ENCODE peak calls at places on chromosomes 4 and X, in five cellular contexts. D is ovary, K is breast epithelium, W is fibroblast of mammary gland, F is testis. I is an unnamed sample.

GRCh38 chr4:190014771-190015537 is 12.1 kb downstream of the FRG2 start:
- DNase-seq in K (no peak), W (no peak), D (no peak), F (no peak), I (no peak)

GRCh38 chrX:10484683-10485247 is 135.6 kb downstream of the MID1 start:
- DNase-seq in D (no peak), W (no peak), K (no peak), F (no peak), I (no peak)

GRCh38 chr4:143768007-143768591 is 67.6 kb upstream of the FREM3 start:
- DNase-seq in K (no peak), F (no peak), W (peak; percentile 36), D (no peak), I (peak; percentile 10)

GRCh38 chr4:140693577-140693976 is 62.6 kb downstream of the TBC1D9 start:
- DNase-seq in D (no peak), F (no peak), W (no peak), K (no peak), I (peak; percentile 61)

GRCh38 chrX:63963382-63963781 is 178.4 kb upstream of the ARHGEF9 start:
- DNase-seq in D (peak; percentile 42), F (no peak), K (no peak), W (no peak), I (no peak)

GRCh38 chr4:13763707-13764106 is 136.2 kb upstream of the BOD1L1 start:
- DNase-seq in W (no peak), F (no peak), D (no peak), K (no peak), I (no peak)

GRCh38 chrX:121308276-121308805 is 260.9 kb downstream of the GLUD2 start:
- DNase-seq in F (peak; percentile 37), D (no peak), W (peak; percentile 94), K (no peak), I (peak; percentile 72)

GRCh38 chrX:40237745-40238178 is 140.0 kb upstream of the BCOR start:
- DNase-seq in F (peak; percentile 15), D (no peak), W (no peak), K (no peak), I (no peak)

GRCh38 chr4:15295421-15296162 is 132.2 kb upstream of the C1QTNF7 start:
- DNase-seq in F (no peak), K (no peak), W (peak; percentile 40), D (no peak), I (no peak)

GRCh38 chrX:29792335-29792734 is 423.0 kb upstream of the MAGEB2 start:
- DNase-seq in K (no peak), D (no peak), W (no peak), F (no peak), I (no peak)

GRCh38 chr4:90121961-90122748 is 5.0 kb upstream of the CCSER1 start:
- DNase-seq in K (no peak), W (no peak), D (no peak), F (no peak), I (no peak)

GRCh38 chrX:121869876-121870477 is 822.6 kb downstream of the GLUD2 start:
- DNase-seq in K (no peak), W (no peak), D (no peak), F (no peak), I (no peak)

GRCh38 chr4:125306112-125306511 is 8.6 kb upstream of the FAT4 start:
- DNase-seq in D (no peak), F (no peak), K (no peak), W (no peak), I (no peak)

GRCh38 chrX:153725039-153725831 is 579 bp downstream of the ABCD1 start:
- DNase-seq in D (peak; percentile 49), F (no peak), W (no peak), K (no peak), I (no peak)

GRCh38 chr4:41334182-41334581 is 77.5 kb downstream of the UCHL1 start:
- DNase-seq in F (no peak), K (no peak), W (no peak), D (no peak), I (no peak)

GRCh38 chr4:22708961-22709360 is 16.2 kb downstream of the GBA3 start:
- DNase-seq in F (no peak), K (no peak), W (no peak), D (no peak), I (no peak)

GRCh38 chr4:55547461-55547770 is 707 bp upstream of the CLOCK start:
- DNase-seq in W (no peak), F (peak; percentile 67), K (no peak), D (no peak), I (no peak)

GRCh38 chr4:147479817-147480216 is 1.1 kb upstream of the EDNRA start:
- DNase-seq in K (no peak), W (peak; percentile 85), D (peak; percentile 56), F (no peak), I (peak; percentile 98)

GRCh38 chr4:172035573-172035972 is 222.4 kb downstream of the GALNTL6 start:
- DNase-seq in F (no peak), D (no peak), W (no peak), K (no peak), I (no peak)

GRCh38 chr4:122548886-122549630 is 71.8 kb downstream of the IL21 start:
- DNase-seq in K (no peak), W (no peak), F (no peak), D (no peak), I (no peak)

GRCh38 chr4:144174401-144175067 is 34.0 kb upstream of the GYPA start:
- DNase-seq in F (no peak), D (no peak), W (peak; percentile 69), K (no peak), I (peak; percentile 84)

GRCh38 chr4:10716163-10716562 is 31.6 kb upstream of the CLNK start:
- DNase-seq in W (peak; percentile 16), D (no peak), K (no peak), F (no peak), I (no peak)

GRCh38 chrX:102976290-102976689 is 39.2 kb downstream of the RAB40AL start:
- DNase-seq in D (no peak), K (no peak), W (peak; percentile 8), F (no peak), I (peak; percentile 50)

GRCh38 chr4:57501715-57502114 is 391.5 kb upstream of the IGFBP7 start:
- DNase-seq in F (no peak), D (no peak), K (no peak), W (peak; percentile 29), I (peak; percentile 20)

GRCh38 chr4:1614854-1615595 is 69.1 kb downstream of the FAM53A start:
- DNase-seq in D (no peak), K (no peak), F (no peak), W (no peak), I (no peak)

GRCh38 chrX:85569096-85569495 is 189.6 kb upstream of the POF1B start:
- DNase-seq in D (no peak), F (no peak), W (no peak), K (no peak), I (no peak)

GRCh38 chr4:140014284-140014683 is 139.7 kb downstream of the MAML3 start:
- DNase-seq in D (no peak), F (no peak), K (no peak), W (peak; percentile 29), I (no peak)

GRCh38 chr4:113276448-113277158 is 227.2 kb downstream of the ANK2 start:
- DNase-seq in D (no peak), K (no peak), F (no peak), W (peak; percentile 69), I (peak; percentile 70)

GRCh38 chrX:24799565-24799964 is 105.8 kb downstream of the POLA1 start:
- DNase-seq in W (no peak), F (no peak), K (no peak), D (no peak), I (no peak)

GRCh38 chrX:8846271-8846670 is 45.1 kb upstream of the FAM9A start:
- DNase-seq in D (no peak), K (no peak), W (no peak), F (no peak), I (no peak)

GRCh38 chrX:36978886-36979285 is 29.3 kb upstream of the FAM47C start:
- DNase-seq in K (no peak), D (no peak), W (peak; percentile 54), F (no peak), I (peak; percentile 0)

GRCh38 chr4:44845309-44845708 is 119.0 kb upstream of the GNPDA2 start:
- DNase-seq in F (no peak), K (no peak), W (no peak), D (no peak), I (no peak)

GRCh38 chrX:51892921-51893745 is at the start of gene MAGED1:
- DNase-seq in D (peak; percentile 94), F (peak; percentile 93), K (peak; percentile 86), W (peak; percentile 94), I (peak; percentile 95)

GRCh38 chr4:62711575-62711974 is 1511.4 kb downstream of the ADGRL3 start:
- DNase-seq in K (no peak), F (no peak), D (no peak), W (no peak), I (no peak)

GRCh38 chrX:80808854-80809493 is 703 bp downstream of the BRWD3 start:
- DNase-seq in K (no peak), W (no peak), D (peak; percentile 35), F (peak; percentile 20), I (no peak)

GRCh38 chrX:38614485-38614884 is 53.1 kb downstream of the TSPAN7 start:
- DNase-seq in D (no peak), W (no peak), K (no peak), F (no peak), I (no peak)
- H3K4me3 ChIP-seq in D (no peak overlapping the region), W (no peak overlapping the region), K (no peak overlapping the region), F (no peak overlapping the region), I (no peak overlapping the region)

GRCh38 chr4:36351082-36351666 is 69.8 kb downstream of the DTHD1 start:
- DNase-seq in D (peak; percentile 15), W (peak; percentile 28), F (peak; percentile 89), K (no peak), I (peak; percentile 14)
- TF ChIP-seq CTCF in D (no peak), W (peak; percentile 64), F (peak; percentile 64), K (no peak), I (peak; percentile 40)

GRCh38 chr4:68372588-68372987 is 22.7 kb upstream of the YTHDC1 start:
- DNase-seq in F (no peak), D (no peak), K (no peak), W (peak; percentile 37), I (no peak)
- H3K4me3 ChIP-seq in F (no peak overlapping the region), D (no peak overlapping the region), K (no peak overlapping the region), W (no peak overlapping the region), I (no peak overlapping the region)

GRCh38 chr4:183591301-183591700 is 67.7 kb downstream of the RWDD4 start:
- DNase-seq in F (no peak), D (no peak), K (no peak), W (peak; percentile 88), I (no peak)
- TF ChIP-seq CTCF in F (no peak), D (no peak), K (no peak), W (no peak), I (no peak)

GRCh38 chr4:153488719-153489384 is 22.7 kb downstream of the TMEM131L start:
- DNase-seq in W (no peak), D (no peak), F (no peak), K (no peak), I (no peak)

GRCh38 chr4:153486281-153487151 is 20.4 kb downstream of the TMEM131L start:
- DNase-seq in F (no peak), D (no peak), K (peak; percentile 63), W (peak; percentile 74), I (peak; percentile 83)

GRCh38 chr4:153489856-153490558 is 23.8 kb downstream of the TMEM131L start:
- DNase-seq in D (no peak), W (peak; percentile 44), F (no peak), K (no peak), I (peak; percentile 56)

GRCh38 chr4:153485860-153486259 is 19.7 kb downstream of the TMEM131L start:
- DNase-seq in W (no peak), K (no peak), D (no peak), F (no peak), I (no peak)

GRCh38 chr4:153488006-153488718 is 22.0 kb downstream of the TMEM131L start:
- DNase-seq in W (no peak), K (no peak), F (no peak), D (no peak), I (peak; percentile 47)
- H3K4me3 ChIP-seq in W (no peak overlapping the region), K (no peak overlapping the region), F (no peak overlapping the region), D (no peak overlapping the region), I (no peak overlapping the region)

I was measured in fibroblast of the aortic adventitia.